ENCODE peak calls at places on chromosomes 11 and 22, in four cellular contexts. M is activated naive CD4-positive, alpha-beta T cell; Z is activated CD4-positive, alpha-beta T cell treated with anti-CD3 and anti-CD28 coated beads for 24 hours; E is lower lobe of right lung. B is an unnamed sample.

GRCh38 chr11:111549869-111550203 is 9.3 kb downstream of the LAYN start:
- DNase-seq in M (no peak), Z (no peak), E (no peak), B (no peak)

GRCh38 chr11:88474655-88475054 is 137.1 kb upstream of the CTSC start:
- DNase-seq in M (no peak), Z (no peak), E (no peak), B (no peak)

GRCh38 chr11:82539669-82540068 is 194.0 kb downstream of the FAM181B start:
- DNase-seq in M (no peak), Z (no peak), E (no peak), B (no peak)

GRCh38 chr22:25722223-25723015 is 19.6 kb upstream of the MYO18B start:
- DNase-seq in M (no peak), Z (no peak), E (no peak), B (no peak)

GRCh38 chr11:127049486-127049885 is 48.9 kb upstream of the KIRREL3 start:
- DNase-seq in M (no peak), Z (no peak), E (no peak), B (no peak)

GRCh38 chr11:66116576-66117361 is 46.7 kb downstream of the PACS1 start:
- DNase-seq in M (no peak), Z (no peak), E (no peak), B (no peak)

GRCh38 chr11:60251485-60252207 is 8.7 kb upstream of the MS4A4E start:
- DNase-seq in M (no peak), Z (no peak), E (no peak), B (no peak)

GRCh38 chr11:81888391-81888790 is 845.3 kb downstream of the FAM181B start:
- DNase-seq in M (no peak), Z (no peak), E (no peak), B (no peak)

GRCh38 chr22:44399196-44399837 is 86.6 kb upstream of the SHISAL1 start:
- DNase-seq in M (no peak), Z (no peak), E (peak), B (no peak)

GRCh38 chr11:3796346-3796745 is 1.0 kb downstream of the NUP98 start:
- DNase-seq in M (no peak), Z (no peak), E (no peak), B (no peak)

GRCh38 chr11:2139118-2139490 is at the start of gene IGF2:
- DNase-seq in M (no peak), Z (no peak), E (no peak), B (peak)

GRCh38 chr22:31583861-31584485 is 78.0 kb downstream of the PISD start:
- DNase-seq in M (no peak), Z (no peak), E (no peak), B (no peak)

GRCh38 chr11:73323464-73323863 is 15.4 kb downstream of the ARHGEF17 start:
- DNase-seq in M (no peak), Z (no peak), E (peak), B (peak)

GRCh38 chr22:49983148-49984042 is 22.8 kb downstream of the PIM3 start:
- DNase-seq in M (peak), Z (no peak), E (peak), B (no peak)

GRCh38 chr11:64585150-64585549 is 5.9 kb upstream of the SLC22A12 start:
- DNase-seq in M (no peak), Z (no peak), E (peak), B (peak)

GRCh38 chr22:35638408-35638807 is 9.8 kb upstream of the APOL6 start:
- DNase-seq in M (no peak), Z (no peak), E (peak), B (peak)

GRCh38 chr11:2392241-2392959 is 8.2 kb upstream of the TSSC4 start:
- DNase-seq in M (no peak), Z (no peak), E (no peak), B (no peak)

GRCh38 chr11:123801765-123802164 is 4.4 kb downstream of the OR6M1 start:
- DNase-seq in M (no peak), Z (no peak), E (no peak), B (no peak)

GRCh38 chr22:37371491-37371890 is 55.8 kb downstream of the ELFN2 start:
- DNase-seq in M (no peak), Z (no peak), E (no peak), B (no peak)

GRCh38 chr11:109799604-109800003 is 293.6 kb upstream of the ZC3H12C start:
- DNase-seq in M (no peak), Z (no peak), E (no peak), B (no peak)

GRCh38 chr11:123742334-123742733 is 874 bp upstream of the ZNF202 start:
- DNase-seq in M (no peak), Z (no peak), E (no peak), B (no peak)

GRCh38 chr11:112968988-112969714 is 7.9 kb downstream of the NCAM1 start:
- DNase-seq in M (no peak), Z (no peak), E (no peak), B (no peak)

GRCh38 chr11:64359712-64360402 is 895 bp downstream of the RPS6KA4 start:
- DNase-seq in M (peak), Z (no peak), E (peak), B (no peak)

GRCh38 chr11:9231848-9232177 is 33.3 kb downstream of the DENND5A start:
- DNase-seq in M (no peak), Z (no peak), E (no peak), B (no peak)

GRCh38 chr11:299951-300735 is 817 bp upstream of the IFITM5 start:
- DNase-seq in M (no peak), Z (no peak), E (peak), B (peak)

GRCh38 chr11:64874308-64874707 is 4.1 kb downstream of the EHD1 start:
- DNase-seq in M (no peak), Z (no peak), E (no peak), B (peak)

GRCh38 chr11:93389737-93390136 is 59.2 kb downstream of the DEUP1 start:
- DNase-seq in M (no peak), Z (no peak), E (no peak), B (no peak)